ENCODE peak calls at places on chromosomes 13 and 19, in seven cellular contexts. O, F, C, G, R, L and I are unnamed samples.

GRCh38 chr13:51646041-51646670 is 61.9 kb downstream of the WDFY2 start:
- DNase-seq in O (peak), F (no peak), C (no peak), G (no peak), R (no peak), L (no peak), I (no peak)

GRCh38 chr13:97640236-97640635 is 206.3 kb downstream of the RAP2A start:
- DNase-seq in O (no peak), F (no peak), C (no peak), G (no peak), R (no peak), L (no peak), I (no peak)

GRCh38 chr13:23679214-23679613 is 109.0 kb downstream of the TNFRSF19 start:
- DNase-seq in O (peak), F (no peak), C (no peak), G (no peak), R (no peak), L (no peak), I (no peak)

GRCh38 chr13:48255090-48255489 is 22.1 kb downstream of the ITM2B start:
- DNase-seq in O (no peak), F (no peak), C (no peak), G (no peak), R (no peak), L (no peak), I (no peak)

GRCh38 chr19:40663712-40664692 is 26.4 kb downstream of the NUMBL start:
- DNase-seq in O (no peak), F (no peak), C (peak), G (peak), R (no peak), L (no peak), I (peak)

GRCh38 chr19:6730153-6730804 is 7.1 kb downstream of the GPR108 start:
- DNase-seq in O (peak), F (no peak), C (no peak), G (peak), R (no peak), L (no peak), I (peak)

GRCh38 chr13:36973621-36974268 is 25.4 kb downstream of the ALG5 start:
- DNase-seq in O (no peak), F (no peak), C (peak), G (no peak), R (no peak), L (no peak), I (no peak)

GRCh38 chr19:31325342-31325741 is 23.9 kb downstream of the TSHZ3 start:
- DNase-seq in O (no peak), F (no peak), C (no peak), G (no peak), R (no peak), L (no peak), I (no peak)

GRCh38 chr13:42405665-42406390 is 133.9 kb downstream of the AKAP11 start:
- DNase-seq in O (peak), F (no peak), C (peak), G (no peak), R (no peak), L (no peak), I (no peak)

GRCh38 chr13:33016414-33017409 is at the start of gene KL:
- DNase-seq in O (peak), F (no peak), C (peak), G (peak), R (no peak), L (no peak), I (no peak)

GRCh38 chr19:53782698-53783097 is 41.4 kb downstream of the NLRP12 start:
- DNase-seq in O (no peak), F (no peak), C (no peak), G (no peak), R (no peak), L (no peak), I (no peak)

GRCh38 chr13:44575035-44575434 is 1.1 kb downstream of the TSC22D1 start:
- DNase-seq in O (no peak), F (no peak), C (no peak), G (no peak), R (no peak), L (no peak), I (no peak)

GRCh38 chr19:5006201-5006600 is 37.3 kb downstream of the KDM4B start:
- DNase-seq in O (no peak), F (no peak), C (no peak), G (no peak), R (no peak), L (no peak), I (no peak)

GRCh38 chr19:2041686-2042484 is 9.2 kb downstream of the MKNK2 start:
- DNase-seq in O (peak), F (peak), C (peak), G (peak), R (peak), L (peak), I (peak)

GRCh38 chr13:32264407-32264806 is 50.8 kb downstream of the ZAR1L start:
- DNase-seq in O (no peak), F (no peak), C (no peak), G (no peak), R (no peak), L (no peak), I (no peak)

GRCh38 chr19:35164418-35164817 is 9.9 kb downstream of the FXYD5 start:
- DNase-seq in O (no peak), F (no peak), C (no peak), G (no peak), R (no peak), L (no peak), I (no peak)

GRCh38 chr19:13015361-13016231 is 20.3 kb downstream of the NFIX start:
- DNase-seq in O (no peak), F (no peak), C (no peak), G (no peak), R (no peak), L (no peak), I (no peak)

GRCh38 chr19:42324655-42325307 is 654 bp upstream of the MEGF8 start:
- DNase-seq in O (no peak), F (no peak), C (no peak), G (no peak), R (no peak), L (no peak), I (no peak)

GRCh38 chr19:55027472-55028337 is 10.4 kb downstream of the GP6 start:
- DNase-seq in O (no peak), F (no peak), C (no peak), G (no peak), R (no peak), L (no peak), I (no peak)

GRCh38 chr13:48570225-48570828 is 37.4 kb upstream of the RCBTB2 start:
- DNase-seq in O (no peak), F (no peak), C (no peak), G (no peak), R (no peak), L (no peak), I (no peak)

GRCh38 chr19:32041681-32042292 is 303.6 kb upstream of the ZNF507 start:
- DNase-seq in O (peak), F (peak), C (no peak), G (peak), R (no peak), L (no peak), I (no peak)

GRCh38 chr19:34155686-34156085 is 16.6 kb upstream of the LSM14A start:
- DNase-seq in O (no peak), F (no peak), C (no peak), G (no peak), R (no peak), L (no peak), I (no peak)

GRCh38 chr13:76892488-76892887 is 6.3 kb upstream of the KCTD12 start:
- DNase-seq in O (no peak), F (no peak), C (no peak), G (no peak), R (no peak), L (no peak), I (no peak)

GRCh38 chr13:45833663-45834062 is 17.9 kb downstream of the SIAH3 start:
- DNase-seq in O (no peak), F (no peak), C (no peak), G (peak), R (no peak), L (no peak), I (no peak)

GRCh38 chr19:49455729-49456128 is 2.7 kb downstream of the ALDH16A1 start:
- DNase-seq in O (no peak), F (no peak), C (no peak), G (no peak), R (no peak), L (no peak), I (no peak)

GRCh38 chr13:27194895-27195764 is 23.5 kb upstream of the USP12 start:
- DNase-seq in O (no peak), F (no peak), C (no peak), G (peak), R (no peak), L (no peak), I (no peak)

GRCh38 chr13:30927595-30927994 is 4.9 kb upstream of the TEX26 start:
- DNase-seq in O (no peak), F (no peak), C (no peak), G (no peak), R (no peak), L (no peak), I (no peak)